ENCODE peak calls at places on chromosomes 11 and 22, in seven cellular contexts. One of them, this sample, is unnamed.

GRCh38 chr11:19276859-19277808 is 36.4 kb upstream of the E2F8 start:
- DNase-seq in SJSA1: no peak
- DNase-seq in hepatocyte: peak; percentile 57
- DNase-seq in HL-60: peak; percentile 65
- DNase-seq in lower lobe of right lung: no peak
- DNase-seq in breast epithelium: no peak
- DNase-seq in CD8-positive, alpha-beta T cell: no peak
- DNase-seq in this sample: no peak

GRCh38 chr11:43555811-43556210 is 124.7 kb upstream of the HSD17B12 start:
- DNase-seq in SJSA1: no peak
- DNase-seq in hepatocyte: no peak
- DNase-seq in HL-60: no peak
- DNase-seq in lower lobe of right lung: no peak
- DNase-seq in breast epithelium: no peak
- DNase-seq in CD8-positive, alpha-beta T cell: no peak
- DNase-seq in this sample: no peak

GRCh38 chr22:24521791-24522245 is 26.7 kb downstream of the UPB1 start:
- DNase-seq in SJSA1: no peak
- DNase-seq in hepatocyte: peak; percentile 87
- DNase-seq in HL-60: no peak
- DNase-seq in lower lobe of right lung: peak; percentile 76
- DNase-seq in breast epithelium: no peak
- DNase-seq in CD8-positive, alpha-beta T cell: peak; percentile 52
- DNase-seq in this sample: no peak

GRCh38 chr11:39442177-39442576 is 2017.3 kb downstream of the LRRC4C start:
- DNase-seq in SJSA1: no peak
- DNase-seq in hepatocyte: no peak
- DNase-seq in HL-60: no peak
- DNase-seq in lower lobe of right lung: no peak
- DNase-seq in breast epithelium: no peak
- DNase-seq in CD8-positive, alpha-beta T cell: no peak
- DNase-seq in this sample: no peak

GRCh38 chr11:110837535-110838127 is 125.4 kb upstream of the ARHGAP20 start:
- DNase-seq in SJSA1: no peak
- DNase-seq in hepatocyte: no peak
- DNase-seq in HL-60: no peak
- DNase-seq in lower lobe of right lung: no peak
- DNase-seq in breast epithelium: no peak
- DNase-seq in CD8-positive, alpha-beta T cell: no peak
- DNase-seq in this sample: no peak

GRCh38 chr11:119062779-119063178 is 4.8 kb upstream of the VPS11 start:
- DNase-seq in SJSA1: no peak
- DNase-seq in hepatocyte: no peak
- DNase-seq in HL-60: no peak
- DNase-seq in lower lobe of right lung: no peak
- DNase-seq in breast epithelium: no peak
- DNase-seq in CD8-positive, alpha-beta T cell: no peak
- DNase-seq in this sample: no peak

GRCh38 chr11:13674799-13675509 is 6.5 kb downstream of the FAR1 start:
- DNase-seq in SJSA1: no peak
- DNase-seq in hepatocyte: no peak
- DNase-seq in HL-60: peak; percentile 89
- DNase-seq in lower lobe of right lung: no peak
- DNase-seq in breast epithelium: no peak
- DNase-seq in CD8-positive, alpha-beta T cell: no peak
- DNase-seq in this sample: no peak

GRCh38 chr22:45159652-45160462 is 3.9 kb upstream of the NUP50 start:
- DNase-seq in SJSA1: no peak
- DNase-seq in hepatocyte: peak; percentile 44
- DNase-seq in HL-60: no peak
- DNase-seq in lower lobe of right lung: no peak
- DNase-seq in breast epithelium: no peak
- DNase-seq in CD8-positive, alpha-beta T cell: no peak
- DNase-seq in this sample: no peak

GRCh38 chr11:82682003-82682751 is 51.5 kb downstream of the FAM181B start:
- DNase-seq in SJSA1: no peak
- DNase-seq in hepatocyte: peak; percentile 77
- DNase-seq in HL-60: peak; percentile 33
- DNase-seq in lower lobe of right lung: no peak
- DNase-seq in breast epithelium: peak; percentile 30
- DNase-seq in CD8-positive, alpha-beta T cell: no peak
- DNase-seq in this sample: peak; percentile 6

GRCh38 chr22:25702046-25702445 is 39.9 kb upstream of the MYO18B start:
- DNase-seq in SJSA1: no peak
- DNase-seq in hepatocyte: no peak
- DNase-seq in HL-60: no peak
- DNase-seq in lower lobe of right lung: no peak
- DNase-seq in breast epithelium: no peak
- DNase-seq in CD8-positive, alpha-beta T cell: no peak
- DNase-seq in this sample: no peak

GRCh38 chr11:35593143-35593542 is 25.1 kb upstream of the FJX1 start:
- DNase-seq in SJSA1: peak; percentile 80
- DNase-seq in hepatocyte: no peak
- DNase-seq in HL-60: no peak
- DNase-seq in lower lobe of right lung: no peak
- DNase-seq in breast epithelium: peak; percentile 45
- DNase-seq in CD8-positive, alpha-beta T cell: no peak
- DNase-seq in this sample: no peak

DNA sequence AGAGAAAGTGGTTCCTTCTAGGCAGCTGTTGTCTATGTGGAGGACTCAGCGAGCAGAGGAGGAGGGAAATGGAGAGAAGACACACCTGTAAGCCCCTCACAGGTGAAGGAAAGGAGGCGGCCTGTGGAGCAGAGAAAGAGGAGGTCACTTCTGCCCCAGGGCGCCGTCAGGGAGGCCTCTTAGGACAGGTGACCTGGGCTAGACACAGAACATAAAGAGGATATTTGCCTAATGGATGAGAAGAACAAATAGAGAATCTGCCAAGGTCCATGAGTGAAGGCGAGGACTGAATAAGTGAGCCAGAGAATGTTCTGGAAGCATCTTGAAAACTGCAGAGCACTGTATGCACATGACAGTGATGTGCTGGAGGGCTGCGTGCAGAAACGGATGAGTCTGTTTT is 2.2 kb upstream of the SCUBE1 start:
- DNase-seq in SJSA1: no peak
- DNase-seq in hepatocyte: no peak
- DNase-seq in HL-60: no peak
- DNase-seq in lower lobe of right lung: no peak
- DNase-seq in breast epithelium: no peak
- DNase-seq in CD8-positive, alpha-beta T cell: no peak
- DNase-seq in this sample: no peak
- H3K27me3 ChIP-seq in SJSA1: peaks cover 45% of the 10 kb centered on the region
- H3K27me3 ChIP-seq in hepatocyte: peaks cover 44% of the 10 kb centered on the region
- H3K27me3 ChIP-seq in HL-60: peaks cover 12% of the 10 kb centered on the region
- H3K27me3 ChIP-seq in lower lobe of right lung: peaks cover 41% of the 10 kb centered on the region
- H3K27me3 ChIP-seq in breast epithelium: peaks cover 50% of the 10 kb centered on the region
- H3K27me3 ChIP-seq in CD8-positive, alpha-beta T cell: peaks cover 5% of the 10 kb centered on the region
- H3K27me3 ChIP-seq in this sample: peaks cover 3% of the 10 kb centered on the region

DNA sequence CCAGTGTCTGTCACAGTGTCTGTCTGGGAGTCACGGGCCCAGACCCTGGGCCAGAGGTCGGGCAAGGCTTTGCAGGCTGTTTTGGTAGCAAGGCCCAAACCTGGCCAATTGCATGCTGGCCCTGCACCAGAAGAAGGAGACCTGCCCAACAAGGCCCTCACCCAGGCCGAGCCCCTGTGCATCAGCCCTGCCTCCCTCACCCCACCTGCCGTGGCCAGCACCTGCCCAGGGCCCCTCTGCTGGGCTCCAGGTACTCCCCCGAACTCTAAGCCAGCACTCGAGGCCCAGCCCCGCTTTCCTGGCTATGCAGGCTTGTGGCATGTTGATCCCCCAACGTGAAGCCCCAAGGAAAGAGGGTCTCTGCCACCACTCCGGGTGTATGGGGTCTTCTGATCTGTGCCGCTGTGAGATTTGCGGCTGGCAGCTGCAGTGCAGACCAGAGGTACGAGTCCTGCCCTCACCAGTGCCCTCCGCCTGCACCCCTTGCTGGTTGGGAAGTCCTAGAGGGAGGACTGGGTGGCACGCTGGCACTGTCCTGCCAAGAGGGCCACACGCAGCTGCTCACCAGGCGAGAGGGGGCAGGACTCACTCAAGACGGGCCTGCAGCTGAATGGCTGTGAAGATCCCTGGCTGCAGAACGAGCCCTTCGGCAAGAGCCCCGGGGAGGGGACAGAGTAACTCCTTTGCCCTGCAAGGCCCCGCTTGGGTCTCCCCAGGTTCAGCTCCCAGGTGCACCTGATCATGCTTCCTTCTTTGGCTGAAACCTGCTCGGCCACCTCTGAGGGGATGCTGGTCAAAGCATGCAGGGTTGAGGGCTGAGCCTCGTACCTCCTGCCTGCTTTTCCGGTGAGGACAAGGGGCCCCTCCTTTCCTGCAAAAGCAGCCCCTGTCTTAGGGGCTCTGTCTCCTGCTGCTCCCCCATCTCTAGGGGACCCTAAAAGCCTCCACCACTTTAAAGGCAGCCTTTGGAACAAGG is 6.7 kb upstream of the SEPTIN5 start:
- DNase-seq in SJSA1: no peak
- DNase-seq in hepatocyte: peak; percentile 2
- DNase-seq in HL-60: no peak
- DNase-seq in lower lobe of right lung: peak; percentile 37
- DNase-seq in breast epithelium: no peak
- DNase-seq in CD8-positive, alpha-beta T cell: no peak
- DNase-seq in this sample: no peak
- H3K4me3 ChIP-seq in SJSA1: no peak overlapping the region
- H3K4me3 ChIP-seq in hepatocyte: no peak overlapping the region
- H3K4me3 ChIP-seq in HL-60: no peak overlapping the region
- H3K4me3 ChIP-seq in lower lobe of right lung: no peak overlapping the region
- H3K4me3 ChIP-seq in breast epithelium: no peak overlapping the region
- H3K4me3 ChIP-seq in CD8-positive, alpha-beta T cell: no peak overlapping the region
- H3K4me3 ChIP-seq in this sample: no peak overlapping the region

GRCh38 chr22:49960159-49960966 is at the start of gene PIM3:
- DNase-seq in SJSA1: peak; percentile 94
- DNase-seq in hepatocyte: peak; percentile 98
- DNase-seq in HL-60: peak; percentile 97
- DNase-seq in lower lobe of right lung: peak; percentile 96
- DNase-seq in breast epithelium: peak; percentile 95
- DNase-seq in CD8-positive, alpha-beta T cell: peak; percentile 93
- DNase-seq in this sample: peak; percentile 100
- H3K27me3 ChIP-seq in SJSA1: no peaks in the 10 kb centered on the region
- H3K27me3 ChIP-seq in hepatocyte: no peaks in the 10 kb centered on the region
- H3K27me3 ChIP-seq in HL-60: no peaks in the 10 kb centered on the region
- H3K27me3 ChIP-seq in lower lobe of right lung: no peaks in the 10 kb centered on the region
- H3K27me3 ChIP-seq in breast epithelium: no peaks in the 10 kb centered on the region
- H3K27me3 ChIP-seq in CD8-positive, alpha-beta T cell: no peaks in the 10 kb centered on the region
- H3K27me3 ChIP-seq in this sample: no peaks in the 10 kb centered on the region

DNA sequence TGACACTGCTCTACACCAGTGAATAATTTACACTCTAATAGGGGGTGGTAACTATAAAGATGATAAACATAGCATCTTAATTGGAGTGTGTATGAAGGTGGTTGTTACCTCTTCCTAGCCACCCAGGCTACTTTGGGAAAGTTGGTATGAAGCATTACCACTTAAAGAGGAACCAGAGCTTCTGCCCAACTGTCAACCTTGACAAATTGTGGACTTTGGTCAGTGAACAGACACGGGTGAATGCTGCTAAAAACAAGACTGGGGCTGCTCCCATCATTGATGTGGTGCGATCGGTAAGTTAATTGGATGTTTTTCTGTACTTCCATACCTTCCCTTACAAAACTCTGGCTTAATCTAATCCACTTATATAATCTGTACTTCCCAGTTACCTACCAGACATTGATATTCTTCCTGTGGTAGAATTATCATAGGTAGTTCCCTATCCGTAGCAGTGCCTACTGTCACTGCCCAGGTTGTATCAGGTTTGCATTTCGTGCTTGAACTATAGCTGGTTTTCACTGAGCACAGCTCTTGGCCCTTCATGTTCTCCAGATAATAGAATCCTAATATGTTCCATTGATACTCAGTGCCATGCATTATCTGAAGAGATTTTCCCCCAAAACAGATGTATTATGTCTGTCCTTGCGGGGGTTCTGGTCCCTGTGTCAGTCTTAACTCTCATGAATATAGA is 2.2 kb downstream of the RPL27A start:
- DNase-seq in SJSA1: no peak
- DNase-seq in hepatocyte: no peak
- DNase-seq in HL-60: no peak
- DNase-seq in lower lobe of right lung: no peak
- DNase-seq in breast epithelium: no peak
- DNase-seq in CD8-positive, alpha-beta T cell: no peak
- DNase-seq in this sample: no peak
- H3K4me3 ChIP-seq in SJSA1: peak overlapping the region; percentile 72
- H3K4me3 ChIP-seq in hepatocyte: peak overlapping the region; percentile 89
- H3K4me3 ChIP-seq in HL-60: peak overlapping the region; percentile 66
- H3K4me3 ChIP-seq in lower lobe of right lung: no peak overlapping the region
- H3K4me3 ChIP-seq in breast epithelium: no peak overlapping the region
- H3K4me3 ChIP-seq in CD8-positive, alpha-beta T cell: no peak overlapping the region
- H3K4me3 ChIP-seq in this sample: peak overlapping the region; percentile 98

GRCh38 chr11:416757-417621 is 2.2 kb upstream of the SIGIRR start:
- DNase-seq in SJSA1: no peak
- DNase-seq in hepatocyte: peak; percentile 87
- DNase-seq in HL-60: peak; percentile 57
- DNase-seq in lower lobe of right lung: peak; percentile 85
- DNase-seq in breast epithelium: no peak
- DNase-seq in CD8-positive, alpha-beta T cell: peak; percentile 77
- DNase-seq in this sample: no peak
- H3K27me3 ChIP-seq in SJSA1: peaks cover 21% of the 10 kb centered on the region
- H3K27me3 ChIP-seq in hepatocyte: peaks cover 6% of the 10 kb centered on the region
- H3K27me3 ChIP-seq in HL-60: no peaks in the 10 kb centered on the region
- H3K27me3 ChIP-seq in lower lobe of right lung: no peaks in the 10 kb centered on the region
- H3K27me3 ChIP-seq in breast epithelium: peaks cover 3% of the 10 kb centered on the region
- H3K27me3 ChIP-seq in CD8-positive, alpha-beta T cell: no peaks in the 10 kb centered on the region
- H3K27me3 ChIP-seq in this sample: no peaks in the 10 kb centered on the region

This sample was measured in GM06990.